ENCODE peak calls at places on chromosomes 2 and 18, in nine cellular contexts. One of them, this sample, is unnamed.

GRCh38 chr18:37274988-37275590 is 290.5 kb downstream of the CELF4 start:
- DNase-seq in astrocyte: no peak
- DNase-seq in T-helper 9 cell: no peak
- DNase-seq in stimulated activated CD4-positive, alpha-beta T cell treated with anti-CD3 and anti-CD28 coated beads, Interleukin-1b, Interleukin-23, amount 100 ng/mL, for 24 hours: no peak
- DNase-seq in stomach: no peak
- DNase-seq in NCI-H1436: no peak
- DNase-seq in lower lobe of right lung: no peak
- DNase-seq in head of caudate nucleus: no peak
- DNase-seq in KBM-7: no peak
- DNase-seq in this sample: no peak

GRCh38 chr2:219552382-219553167 is 8.7 kb downstream of the TMEM198 start:
- DNase-seq in head of caudate nucleus: peak
- DNase-seq in astrocyte: peak
- DNase-seq in stimulated activated CD4-positive, alpha-beta T cell treated with anti-CD3 and anti-CD28 coated beads, Interleukin-1b, Interleukin-23, amount 100 ng/mL, for 24 hours: peak
- DNase-seq in KBM-7: peak
- DNase-seq in T-helper 9 cell: peak
- DNase-seq in lower lobe of right lung: peak
- DNase-seq in NCI-H1436: peak
- DNase-seq in stomach: peak
- DNase-seq in this sample: peak

GRCh38 chr18:45611943-45612342 is 3.3 kb upstream of the SLC14A2 start:
- DNase-seq in stomach: no peak
- DNase-seq in astrocyte: no peak
- DNase-seq in NCI-H1436: no peak
- DNase-seq in T-helper 9 cell: no peak
- DNase-seq in stimulated activated CD4-positive, alpha-beta T cell treated with anti-CD3 and anti-CD28 coated beads, Interleukin-1b, Interleukin-23, amount 100 ng/mL, for 24 hours: no peak
- DNase-seq in lower lobe of right lung: no peak
- DNase-seq in head of caudate nucleus: no peak
- DNase-seq in KBM-7: no peak
- DNase-seq in this sample: no peak

GRCh38 chr2:214401580-214401979 is 9.3 kb upstream of the VWC2L start:
- DNase-seq in stimulated activated CD4-positive, alpha-beta T cell treated with anti-CD3 and anti-CD28 coated beads, Interleukin-1b, Interleukin-23, amount 100 ng/mL, for 24 hours: no peak
- DNase-seq in lower lobe of right lung: no peak
- DNase-seq in T-helper 9 cell: no peak
- DNase-seq in stomach: no peak
- DNase-seq in head of caudate nucleus: no peak
- DNase-seq in NCI-H1436: no peak
- DNase-seq in astrocyte: no peak
- DNase-seq in KBM-7: no peak
- DNase-seq in this sample: no peak

GRCh38 chr2:231244382-231245252 is 46.2 kb downstream of the ARMC9 start:
- DNase-seq in KBM-7: no peak
- DNase-seq in NCI-H1436: no peak
- DNase-seq in stomach: peak
- DNase-seq in T-helper 9 cell: no peak
- DNase-seq in lower lobe of right lung: no peak
- DNase-seq in head of caudate nucleus: no peak
- DNase-seq in astrocyte: no peak
- DNase-seq in stimulated activated CD4-positive, alpha-beta T cell treated with anti-CD3 and anti-CD28 coated beads, Interleukin-1b, Interleukin-23, amount 100 ng/mL, for 24 hours: no peak
- DNase-seq in this sample: no peak

GRCh38 chr2:73142937-73143336 is 30.2 kb upstream of the RAB11FIP5 start:
- DNase-seq in T-helper 9 cell: no peak
- DNase-seq in stimulated activated CD4-positive, alpha-beta T cell treated with anti-CD3 and anti-CD28 coated beads, Interleukin-1b, Interleukin-23, amount 100 ng/mL, for 24 hours: no peak
- DNase-seq in lower lobe of right lung: no peak
- DNase-seq in NCI-H1436: no peak
- DNase-seq in astrocyte: no peak
- DNase-seq in head of caudate nucleus: no peak
- DNase-seq in stomach: no peak
- DNase-seq in KBM-7: no peak
- DNase-seq in this sample: no peak

GRCh38 chr2:45992021-45992745 is 305.0 kb upstream of the EPAS1 start:
- DNase-seq in stomach: peak
- DNase-seq in KBM-7: no peak
- DNase-seq in head of caudate nucleus: no peak
- DNase-seq in astrocyte: peak
- DNase-seq in stimulated activated CD4-positive, alpha-beta T cell treated with anti-CD3 and anti-CD28 coated beads, Interleukin-1b, Interleukin-23, amount 100 ng/mL, for 24 hours: no peak
- DNase-seq in T-helper 9 cell: no peak
- DNase-seq in lower lobe of right lung: peak
- DNase-seq in NCI-H1436: no peak
- DNase-seq in this sample: peak

GRCh38 chr2:8656160-8656641 is 25.7 kb upstream of the ID2 start:
- DNase-seq in lower lobe of right lung: no peak
- DNase-seq in astrocyte: peak
- DNase-seq in NCI-H1436: no peak
- DNase-seq in stimulated activated CD4-positive, alpha-beta T cell treated with anti-CD3 and anti-CD28 coated beads, Interleukin-1b, Interleukin-23, amount 100 ng/mL, for 24 hours: no peak
- DNase-seq in head of caudate nucleus: no peak
- DNase-seq in T-helper 9 cell: no peak
- DNase-seq in stomach: no peak
- DNase-seq in KBM-7: no peak
- DNase-seq in this sample: no peak

GRCh38 chr18:42192251-42193248 is 237.5 kb downstream of the PIK3C3 start:
- DNase-seq in KBM-7: no peak
- DNase-seq in head of caudate nucleus: no peak
- DNase-seq in stomach: no peak
- DNase-seq in NCI-H1436: no peak
- DNase-seq in astrocyte: peak
- DNase-seq in T-helper 9 cell: no peak
- DNase-seq in stimulated activated CD4-positive, alpha-beta T cell treated with anti-CD3 and anti-CD28 coated beads, Interleukin-1b, Interleukin-23, amount 100 ng/mL, for 24 hours: no peak
- DNase-seq in lower lobe of right lung: no peak
- DNase-seq in this sample: no peak

GRCh38 chr18:6096747-6097146 is 201.4 kb upstream of the TMEM200C start:
- DNase-seq in lower lobe of right lung: no peak
- DNase-seq in KBM-7: no peak
- DNase-seq in NCI-H1436: no peak
- DNase-seq in stomach: no peak
- DNase-seq in astrocyte: no peak
- DNase-seq in head of caudate nucleus: no peak
- DNase-seq in T-helper 9 cell: no peak
- DNase-seq in stimulated activated CD4-positive, alpha-beta T cell treated with anti-CD3 and anti-CD28 coated beads, Interleukin-1b, Interleukin-23, amount 100 ng/mL, for 24 hours: no peak
- DNase-seq in this sample: no peak

GRCh38 chr2:64838817-64839216 is 150.4 kb upstream of the SLC1A4 start:
- DNase-seq in KBM-7: no peak
- DNase-seq in head of caudate nucleus: no peak
- DNase-seq in NCI-H1436: no peak
- DNase-seq in stimulated activated CD4-positive, alpha-beta T cell treated with anti-CD3 and anti-CD28 coated beads, Interleukin-1b, Interleukin-23, amount 100 ng/mL, for 24 hours: no peak
- DNase-seq in astrocyte: peak
- DNase-seq in lower lobe of right lung: peak
- DNase-seq in T-helper 9 cell: no peak
- DNase-seq in stomach: no peak
- DNase-seq in this sample: no peak

GRCh38 chr2:207337234-207338219 is 171.8 kb upstream of the KLF7 start:
- DNase-seq in stimulated activated CD4-positive, alpha-beta T cell treated with anti-CD3 and anti-CD28 coated beads, Interleukin-1b, Interleukin-23, amount 100 ng/mL, for 24 hours: no peak
- DNase-seq in KBM-7: peak
- DNase-seq in T-helper 9 cell: no peak
- DNase-seq in NCI-H1436: no peak
- DNase-seq in lower lobe of right lung: no peak
- DNase-seq in astrocyte: peak
- DNase-seq in head of caudate nucleus: no peak
- DNase-seq in stomach: no peak
- DNase-seq in this sample: no peak